ENCODE peak calls at places on chromosome 6, in eight cellular contexts. A, Y, V, J, W, C, T and D are unnamed samples.

GRCh38 chr6:5996701-5997419 is 9.9 kb downstream of the NRN1 start:
- DNase-seq in Y (no peak), T (peak), C (no peak), J (no peak), W (peak), V (no peak), A (peak), D (no peak)

GRCh38 chr6:133136177-133136896 is 104.8 kb upstream of the EYA4 start:
- DNase-seq in C (no peak), Y (no peak), W (no peak), V (no peak), A (no peak), J (no peak), T (no peak), D (no peak)

GRCh38 chr6:106799008-106799952 is 169.9 kb downstream of the QRSL1 start:
- DNase-seq in C (no peak), A (peak), Y (no peak), J (no peak), W (peak), V (no peak), T (no peak), D (no peak)

GRCh38 chr6:38640216-38640909 is 634 bp upstream of the BTBD9 start:
- DNase-seq in T (no peak), V (no peak), W (no peak), Y (no peak), J (peak), A (peak), C (peak), D (peak)

GRCh38 chr6:160129886-160130615 is 8.4 kb downstream of the SLC22A1 start:
- DNase-seq in C (no peak), T (no peak), W (no peak), J (peak), A (no peak), V (no peak), Y (no peak), D (no peak)

GRCh38 chr6:15593798-15594197 is 69.0 kb downstream of the DTNBP1 start:
- DNase-seq in Y (no peak), C (no peak), W (peak), T (no peak), V (no peak), J (no peak), A (no peak), D (no peak)

GRCh38 chr6:140052757-140053729 is 678.6 kb upstream of the CITED2 start:
- DNase-seq in J (no peak), V (no peak), W (peak), Y (no peak), C (no peak), A (peak), T (no peak), D (no peak)

GRCh38 chr6:31736768-31737314 is 511 bp upstream of the CLIC1 start:
- DNase-seq in A (no peak), C (no peak), Y (no peak), V (no peak), J (peak), T (no peak), W (no peak), D (no peak)

GRCh38 chr6:165220030-165220429 is 89.4 kb downstream of the C6orf118 start:
- DNase-seq in T (no peak), W (no peak), Y (no peak), A (no peak), C (no peak), V (no peak), J (no peak), D (no peak)
- TF ChIP-seq CTCF in T (no peak), W (no peak), Y (no peak), A (no peak), C (no peak), V (no peak), J (no peak), D (no peak)

GRCh38 chr6:149024361-149024760 is 277.5 kb downstream of the UST start:
- DNase-seq in J (no peak), C (no peak), Y (no peak), A (no peak), V (no peak), W (no peak), T (no peak), D (no peak)

GRCh38 chr6:149025061-149025460 is 278.2 kb downstream of the UST start:
- DNase-seq in J (no peak), W (no peak), T (no peak), Y (no peak), C (no peak), A (no peak), V (no peak), D (no peak)

GRCh38 chr6:149028767-149029405 is 282.1 kb downstream of the UST start:
- DNase-seq in W (peak), V (peak), J (no peak), Y (peak), A (peak), T (peak), C (no peak), D (no peak)

GRCh38 chr6:149027484-149027883 is 280.7 kb downstream of the UST start:
- DNase-seq in W (no peak), J (no peak), Y (no peak), C (no peak), V (no peak), T (no peak), A (no peak), D (no peak)

DNA sequence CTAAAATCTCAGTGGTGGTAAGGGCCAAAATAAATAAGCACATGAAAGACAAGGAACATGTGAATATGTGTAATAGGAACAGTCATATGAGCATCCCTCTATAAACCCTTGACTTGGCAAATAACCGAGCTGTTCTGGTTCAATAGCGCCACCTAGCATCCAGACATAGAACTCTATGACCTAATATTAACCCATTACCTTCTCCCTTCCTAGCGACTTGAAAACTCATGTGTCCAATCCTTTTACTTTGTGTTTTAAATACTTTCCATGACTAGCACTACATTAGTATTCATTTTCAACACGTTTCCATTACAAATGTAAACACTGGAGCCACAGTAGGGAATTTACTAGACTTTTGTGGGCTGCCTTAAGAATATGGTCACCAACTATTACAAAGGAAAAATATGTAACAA is 279.7 kb downstream of the UST start:
- DNase-seq in A (peak), V (peak), T (peak), J (no peak), W (peak), C (no peak), Y (no peak), D (no peak)
- TF ChIP-seq CTCF in A (peak), V (peak), T (peak), J (peak), W (peak), C (no peak), Y (no peak), D (peak)

GRCh38 chr6:56176741-56177140 is 70.6 kb downstream of the COL21A1 start:
- DNase-seq in Y (no peak), C (no peak), A (no peak), J (no peak), V (no peak), T (no peak), W (no peak), D (no peak)

GRCh38 chr6:56169366-56169765 is 78.0 kb downstream of the COL21A1 start:
- DNase-seq in T (no peak), Y (no peak), A (peak), C (no peak), W (no peak), J (no peak), V (no peak), D (no peak)

GRCh38 chr6:56168601-56169000 is 78.8 kb downstream of the COL21A1 start:
- DNase-seq in C (no peak), A (peak), T (no peak), Y (no peak), J (no peak), W (no peak), V (no peak), D (no peak)

GRCh38 chr6:56173228-56173627 is 74.2 kb downstream of the COL21A1 start:
- DNase-seq in T (no peak), Y (no peak), W (no peak), V (no peak), A (no peak), J (no peak), C (no peak), D (no peak)

DNA sequence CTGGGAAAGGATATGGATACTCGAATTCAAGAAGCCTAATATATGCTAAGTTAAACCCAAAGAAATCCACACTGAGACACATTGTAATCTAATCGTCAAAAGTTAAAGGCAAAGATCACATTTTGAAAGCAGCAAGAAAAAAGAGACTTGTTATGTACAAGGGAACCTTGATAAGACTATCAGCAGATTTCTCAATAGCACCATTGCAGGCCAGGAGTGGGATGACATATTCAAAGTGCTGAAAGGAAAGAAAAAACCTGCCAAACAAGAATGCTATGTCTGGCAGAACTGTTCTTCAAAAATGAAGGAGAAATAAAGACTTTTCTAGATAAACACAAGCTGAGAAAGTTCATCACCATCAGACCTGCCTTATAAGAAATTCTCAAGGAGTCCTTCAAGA is 75.2 kb downstream of the COL21A1 start:
- DNase-seq in Y (no peak), T (no peak), A (no peak), W (no peak), C (no peak), J (no peak), V (no peak), D (no peak)
- TF ChIP-seq CTCF in Y (no peak), T (no peak), A (peak), W (no peak), C (no peak), J (no peak), V (peak), D (no peak)

GRCh38 chr6:28152531-28152930 is 10.8 kb downstream of the ZKSCAN8 start:
- DNase-seq in W (no peak), T (no peak), Y (no peak), V (no peak), A (no peak), C (no peak), J (no peak), D (no peak)
- TF ChIP-seq CTCF in W (no peak), T (no peak), Y (no peak), V (no peak), A (no peak), C (no peak), J (no peak), D (no peak)

GRCh38 chr6:81987293-81987692 is 234.8 kb upstream of the TENT5A start:
- DNase-seq in C (no peak), J (no peak), T (no peak), Y (no peak), V (no peak), W (no peak), A (no peak), D (no peak)

GRCh38 chr6:81984599-81984998 is 232.1 kb upstream of the TENT5A start:
- DNase-seq in C (no peak), Y (no peak), W (no peak), A (no peak), J (no peak), T (no peak), V (no peak), D (no peak)

GRCh38 chr6:81988446-81988845 is 236.0 kb upstream of the TENT5A start:
- DNase-seq in V (no peak), Y (no peak), C (no peak), J (no peak), T (no peak), W (no peak), A (no peak), D (no peak)

GRCh38 chr6:81985191-81985590 is 232.7 kb upstream of the TENT5A start:
- DNase-seq in J (no peak), Y (no peak), V (no peak), A (no peak), W (peak), C (no peak), T (no peak), D (no peak)

GRCh38 chr6:81988871-81989270 is 236.4 kb upstream of the TENT5A start:
- DNase-seq in Y (no peak), A (no peak), C (no peak), W (no peak), T (no peak), V (no peak), J (no peak), D (no peak)
- TF ChIP-seq CTCF in Y (no peak), A (no peak), C (no peak), W (no peak), T (no peak), V (no peak), J (no peak), D (no peak)

DNA sequence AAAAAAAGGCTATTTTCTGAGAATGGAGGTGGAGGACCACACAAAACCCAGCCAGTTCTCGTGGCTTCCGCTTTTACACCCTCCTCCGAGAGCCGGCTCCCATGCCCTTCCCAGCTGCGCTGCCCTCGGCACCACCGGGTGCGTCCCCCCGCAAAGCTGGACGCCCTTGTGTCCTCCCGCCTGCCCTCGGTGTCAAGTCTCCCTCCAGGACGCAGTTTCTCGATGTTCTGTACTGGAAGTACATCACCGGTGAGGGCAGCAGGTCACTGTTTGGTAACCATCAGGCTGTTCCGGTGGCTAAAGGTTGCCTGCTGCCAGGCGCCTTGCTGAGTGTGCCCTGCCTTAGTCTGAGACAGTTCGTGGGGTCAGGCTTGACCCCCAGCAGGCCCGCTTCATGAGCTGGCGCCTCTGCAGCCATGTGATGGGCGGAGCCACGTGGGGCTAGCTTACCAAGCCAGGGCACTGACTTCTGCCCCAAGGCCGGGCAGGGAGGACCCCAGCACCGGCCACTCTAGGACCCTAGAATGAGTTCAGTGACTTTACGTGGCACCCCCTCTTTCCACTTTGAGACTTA is 34.6 kb downstream of the RREB1 start:
- DNase-seq in C (no peak), J (peak), V (no peak), Y (no peak), A (no peak), T (no peak), W (no peak), D (no peak)
- TF ChIP-seq CTCF in C (no peak), J (no peak), V (no peak), Y (no peak), A (no peak), T (no peak), W (no peak), D (no peak)

GRCh38 chr6:86079938-86080337 is 437.3 kb upstream of the SYNCRIP start:
- DNase-seq in C (no peak), A (no peak), V (no peak), W (no peak), J (no peak), Y (no peak), T (no peak), D (no peak)
- TF ChIP-seq CTCF in C (no peak), A (no peak), V (no peak), W (no peak), J (no peak), Y (no peak), T (no peak), D (no peak)

DNA sequence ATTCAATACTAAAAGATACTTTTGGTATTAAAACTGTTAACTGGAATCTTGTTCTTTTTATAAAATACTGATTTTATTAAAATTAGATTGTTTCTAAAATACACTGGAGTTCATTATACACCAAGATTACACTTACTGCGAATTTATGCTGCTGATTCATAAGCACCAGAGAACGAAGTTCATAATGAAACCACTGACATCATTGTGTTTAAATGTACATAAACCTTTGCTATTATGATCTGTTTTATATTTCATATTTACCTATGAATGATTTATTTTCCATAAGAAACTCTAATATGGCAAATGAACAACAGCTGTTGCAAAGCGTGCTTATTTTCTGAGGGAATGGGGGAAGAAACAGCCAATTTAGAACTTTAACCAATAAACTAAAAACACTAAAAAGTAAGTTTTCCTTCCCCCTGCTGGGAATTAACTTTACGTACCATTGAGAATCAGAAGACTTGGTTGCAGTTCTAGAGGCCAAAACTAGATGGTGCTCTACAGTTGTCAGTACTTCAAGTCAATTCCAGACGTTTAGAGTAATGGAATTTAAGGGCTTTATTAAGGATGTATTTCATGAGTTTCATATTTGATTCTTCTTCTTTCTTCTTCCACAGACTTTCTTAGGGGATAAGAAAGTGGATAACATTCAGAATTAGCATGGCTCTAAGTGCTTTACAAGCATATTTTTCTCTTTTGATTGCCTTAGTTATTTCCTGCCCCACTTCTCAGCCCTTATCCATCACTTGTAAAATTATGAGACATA is 30.8 kb upstream of the COL19A1 start:
- DNase-seq in V (peak), T (no peak), W (peak), A (peak), C (no peak), J (no peak), Y (no peak), D (no peak)
- TF ChIP-seq CTCF in V (peak), T (peak), W (peak), A (peak), C (peak), J (peak), Y (peak), D (peak)